ENCODE peak calls at places on chromosomes 7 and 10, in four cellular contexts. One of them, this sample, is unnamed.

GRCh38 chr10:113911113-113911512 is 56.7 kb downstream of the NHLRC2 start:
- DNase-seq in GM12878: no peak
- DNase-seq in K562: no peak
- DNase-seq in HepG2: no peak
- DNase-seq in this sample: no peak

GRCh38 chr10:133528296-133528844 is 1.2 kb downstream of the CYP2E1 start:
- DNase-seq in GM12878: no peak
- DNase-seq in K562: no peak
- DNase-seq in HepG2: no peak
- DNase-seq in this sample: no peak

GRCh38 chr10:117370205-117370604 is 5.0 kb downstream of the PDZD8 start:
- DNase-seq in GM12878: no peak
- DNase-seq in K562: no peak
- DNase-seq in HepG2: no peak
- DNase-seq in this sample: no peak

GRCh38 chr7:112449353-112449752 is 907 bp upstream of the IFRD1 start:
- DNase-seq in GM12878: no peak
- DNase-seq in K562: peak; percentile 22
- DNase-seq in HepG2: peak; percentile 60
- DNase-seq in this sample: peak; percentile 24

GRCh38 chr10:50554381-50554994 is 69.3 kb downstream of the SGMS1 start:
- DNase-seq in GM12878: no peak
- DNase-seq in K562: peak; percentile 36
- DNase-seq in HepG2: no peak
- DNase-seq in this sample: no peak

GRCh38 chr10:50917486-50917885 is 32.1 kb upstream of the A1CF start:
- DNase-seq in GM12878: no peak
- DNase-seq in K562: no peak
- DNase-seq in HepG2: no peak
- DNase-seq in this sample: no peak

GRCh38 chr10:71766717-71767419 is 6.5 kb downstream of the VSIR start:
- DNase-seq in GM12878: no peak
- DNase-seq in K562: peak; percentile 48
- DNase-seq in HepG2: peak; percentile 92
- DNase-seq in this sample: peak; percentile 98

GRCh38 chr7:129989466-129989865 is 36.7 kb upstream of the UBE2H start:
- DNase-seq in GM12878: peak; percentile 53
- DNase-seq in K562: no peak
- DNase-seq in HepG2: no peak
- DNase-seq in this sample: no peak

GRCh38 chr7:26379711-26380110 is 88.0 kb downstream of the SNX10 start:
- DNase-seq in GM12878: no peak
- DNase-seq in K562: no peak
- DNase-seq in HepG2: no peak
- DNase-seq in this sample: no peak

GRCh38 chr7:2452074-2452507 is 24.1 kb downstream of the GRIFIN start:
- DNase-seq in GM12878: no peak
- DNase-seq in K562: no peak
- DNase-seq in HepG2: peak; percentile 20
- DNase-seq in this sample: no peak

GRCh38 chr7:17336168-17336567 is 37.7 kb downstream of the AHR start:
- DNase-seq in GM12878: no peak
- DNase-seq in K562: no peak
- DNase-seq in HepG2: no peak
- DNase-seq in this sample: no peak

GRCh38 chr10:109475704-109476103 is 447.6 kb downstream of the XPNPEP1 start:
- DNase-seq in GM12878: no peak
- DNase-seq in K562: no peak
- DNase-seq in HepG2: no peak
- DNase-seq in this sample: no peak

GRCh38 chr10:43237128-43237527 is 29.7 kb downstream of the RASGEF1A start:
- DNase-seq in GM12878: no peak
- DNase-seq in K562: no peak
- DNase-seq in HepG2: no peak
- DNase-seq in this sample: no peak

GRCh38 chr7:139354729-139355128 is 5.0 kb upstream of the LUC7L2 start:
- DNase-seq in GM12878: no peak
- DNase-seq in K562: no peak
- DNase-seq in HepG2: no peak
- DNase-seq in this sample: no peak

GRCh38 chr7:107166702-107167426 is 1.9 kb upstream of the HBP1 start:
- DNase-seq in GM12878: no peak
- DNase-seq in K562: no peak
- DNase-seq in HepG2: no peak
- DNase-seq in this sample: no peak

GRCh38 chr7:156176039-156176438 is 363.8 kb upstream of the SHH start:
- DNase-seq in GM12878: no peak
- DNase-seq in K562: no peak
- DNase-seq in HepG2: no peak
- DNase-seq in this sample: no peak

GRCh38 chr10:15588635-15589081 is 131.1 kb downstream of the ITGA8 start:
- DNase-seq in GM12878: no peak
- DNase-seq in K562: no peak
- DNase-seq in HepG2: no peak
- DNase-seq in this sample: no peak

GRCh38 chr10:5643356-5643755 is 23.0 kb downstream of the ASB13 start:
- DNase-seq in GM12878: no peak
- DNase-seq in K562: no peak
- DNase-seq in HepG2: no peak
- DNase-seq in this sample: no peak

GRCh38 chr7:99267530-99268360 is 4.9 kb upstream of the MYH16 start:
- DNase-seq in GM12878: no peak
- DNase-seq in K562: no peak
- DNase-seq in HepG2: peak; percentile 85
- DNase-seq in this sample: peak; percentile 91

GRCh38 chr7:26813426-26813825 is 51.0 kb downstream of the SKAP2 start:
- DNase-seq in GM12878: no peak
- DNase-seq in K562: no peak
- DNase-seq in HepG2: peak; percentile 64
- DNase-seq in this sample: peak; percentile 62

GRCh38 chr7:148434181-148434769 is 156.3 kb upstream of the C7orf33 start:
- DNase-seq in GM12878: no peak
- DNase-seq in K562: no peak
- DNase-seq in HepG2: no peak
- DNase-seq in this sample: no peak

DNA sequence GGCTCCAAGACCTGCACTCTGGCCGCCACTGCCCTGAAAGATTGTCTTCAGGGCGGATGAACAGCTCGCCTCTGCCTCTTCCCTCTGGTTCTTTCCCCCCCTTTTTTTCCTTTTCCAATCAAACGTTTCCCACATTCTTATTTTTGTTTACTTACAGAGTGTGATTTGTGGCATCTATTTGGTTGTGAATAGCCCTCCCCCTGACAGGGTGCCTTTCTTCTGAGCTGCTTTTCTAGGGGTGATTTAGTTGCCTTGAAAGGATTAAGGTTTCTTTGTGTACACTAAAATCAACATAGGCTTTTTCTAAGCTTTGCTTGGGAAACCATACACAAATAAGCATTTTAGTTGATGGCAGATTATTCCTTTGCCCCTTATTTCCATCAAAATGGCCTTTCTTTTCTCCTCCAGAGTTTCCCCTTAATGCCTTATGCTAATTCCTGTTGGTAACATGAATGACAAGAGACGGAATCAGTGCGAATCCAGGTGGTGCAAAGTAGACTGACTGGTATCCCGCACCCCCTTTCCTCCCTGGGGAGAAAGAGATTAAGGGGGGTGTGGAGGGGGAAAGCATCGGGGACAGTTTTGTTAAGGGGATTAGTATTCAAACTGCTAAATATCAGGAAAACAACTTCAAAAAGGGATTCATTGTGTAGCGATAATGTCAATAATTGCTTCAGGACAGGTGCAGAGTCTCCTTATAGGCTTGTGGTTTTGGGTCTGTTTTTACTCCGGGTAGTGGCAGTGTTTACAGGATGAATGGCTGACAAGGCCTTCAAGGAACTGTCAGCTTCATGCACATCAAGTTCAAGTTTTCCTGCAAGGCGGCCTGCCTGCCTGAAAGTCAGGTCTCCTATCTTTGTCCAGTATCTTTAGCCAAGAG is 431.6 kb upstream of the GALNT17 start:
- DNase-seq in GM12878: no peak
- DNase-seq in K562: no peak
- DNase-seq in HepG2: no peak
- DNase-seq in this sample: no peak
- H3K4me3 ChIP-seq in GM12878: peak overlapping the region; percentile 37
- H3K4me3 ChIP-seq in K562: no peak overlapping the region
- H3K4me3 ChIP-seq in HepG2: no peak overlapping the region
- H3K4me3 ChIP-seq in this sample: no peak overlapping the region

GRCh38 chr7:157560258-157560654 is 223.5 kb downstream of the DNAJB6 start:
- DNase-seq in GM12878: no peak
- DNase-seq in K562: no peak
- DNase-seq in HepG2: no peak
- DNase-seq in this sample: no peak

GRCh38 chr7:157559596-157560257 is 222.9 kb downstream of the DNAJB6 start:
- DNase-seq in GM12878: no peak
- DNase-seq in K562: no peak
- DNase-seq in HepG2: peak; percentile 41
- DNase-seq in this sample: no peak

GRCh38 chr7:157561816-157562410 is 225.1 kb downstream of the DNAJB6 start:
- DNase-seq in GM12878: no peak
- DNase-seq in K562: no peak
- DNase-seq in HepG2: no peak
- DNase-seq in this sample: no peak

GRCh38 chr7:157561523-157561785 is 224.7 kb downstream of the DNAJB6 start:
- DNase-seq in GM12878: no peak
- DNase-seq in K562: no peak
- DNase-seq in HepG2: no peak
- DNase-seq in this sample: no peak

DNA sequence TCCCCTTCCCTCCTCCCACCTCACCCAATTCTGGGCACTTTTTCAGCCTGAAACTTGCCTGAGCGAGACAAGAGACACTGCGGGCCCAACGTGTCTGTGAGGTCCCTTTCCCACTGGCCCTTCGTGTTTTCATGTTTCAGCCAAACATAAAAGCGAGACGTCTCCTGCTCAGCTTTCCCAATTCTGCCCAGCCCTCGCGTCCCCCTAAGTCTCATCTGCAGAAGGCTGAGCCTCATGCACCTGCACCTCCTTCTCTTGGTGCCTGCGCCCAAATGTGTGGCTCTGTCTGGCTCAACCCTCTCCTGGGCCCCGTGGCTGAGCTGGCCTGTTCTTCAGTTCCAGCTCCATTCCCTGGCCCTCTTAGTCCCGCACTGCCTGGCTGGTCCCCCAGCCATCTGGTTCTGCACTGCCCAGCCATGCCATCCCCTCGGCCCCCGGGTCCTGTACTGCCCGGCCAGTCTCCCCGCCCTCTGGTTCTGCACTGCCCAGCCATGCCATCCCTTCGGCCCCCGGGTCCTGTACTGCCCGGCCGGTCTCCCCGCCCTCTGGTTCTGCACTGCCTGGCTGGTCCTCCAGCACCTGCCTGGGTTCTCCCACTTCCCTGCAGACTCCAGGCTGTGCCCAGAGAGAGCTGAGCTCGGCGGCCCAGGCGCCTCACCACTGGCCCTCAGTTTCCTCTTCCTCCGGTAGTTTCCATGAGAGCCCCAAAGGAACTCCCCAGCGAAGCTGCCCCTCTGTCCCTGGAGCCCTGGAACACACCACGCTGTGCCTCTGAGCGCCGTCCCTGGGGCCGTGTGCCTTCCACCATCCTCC is 224.1 kb downstream of the DNAJB6 start:
- DNase-seq in GM12878: no peak
- DNase-seq in K562: no peak
- DNase-seq in HepG2: no peak
- DNase-seq in this sample: no peak
- TF ChIP-seq POLR2AphosphoS2 in GM12878: no peak
- TF ChIP-seq POLR2AphosphoS2 in K562: no peak
- TF ChIP-seq POLR2AphosphoS2 in HepG2: no peak
- TF ChIP-seq POLR2AphosphoS2 in this sample: no peak

GRCh38 chr10:4241724-4242345 is 456.8 kb upstream of the KLF6 start:
- DNase-seq in GM12878: no peak
- DNase-seq in K562: no peak
- DNase-seq in HepG2: no peak
- DNase-seq in this sample: no peak

GRCh38 chr10:4242561-4243035 is 457.6 kb upstream of the KLF6 start:
- DNase-seq in GM12878: no peak
- DNase-seq in K562: no peak
- DNase-seq in HepG2: no peak
- DNase-seq in this sample: no peak

GRCh38 chr10:4240641-4241197 is 455.7 kb upstream of the KLF6 start:
- DNase-seq in GM12878: no peak
- DNase-seq in K562: no peak
- DNase-seq in HepG2: no peak
- DNase-seq in this sample: no peak

GRCh38 chr10:4243169-4243568 is 458.2 kb upstream of the KLF6 start:
- DNase-seq in GM12878: no peak
- DNase-seq in K562: no peak
- DNase-seq in HepG2: no peak
- DNase-seq in this sample: no peak

GRCh38 chr10:4243651-4244050 is 458.6 kb upstream of the KLF6 start:
- DNase-seq in GM12878: no peak
- DNase-seq in K562: no peak
- DNase-seq in HepG2: no peak
- DNase-seq in this sample: peak; percentile 33
- H3K4me3 ChIP-seq in GM12878: no peak overlapping the region
- H3K4me3 ChIP-seq in K562: no peak overlapping the region
- H3K4me3 ChIP-seq in HepG2: no peak overlapping the region
- H3K4me3 ChIP-seq in this sample: no peak overlapping the region

GRCh38 chr7:71349583-71350481 is 217.9 kb downstream of the GALNT17 start:
- DNase-seq in GM12878: no peak
- DNase-seq in K562: no peak
- DNase-seq in HepG2: no peak
- DNase-seq in this sample: no peak

GRCh38 chr7:71343821-71344341 is 211.9 kb downstream of the GALNT17 start:
- DNase-seq in GM12878: no peak
- DNase-seq in K562: no peak
- DNase-seq in HepG2: no peak
- DNase-seq in this sample: no peak

GRCh38 chr7:71350680-71351079 is 218.7 kb downstream of the GALNT17 start:
- DNase-seq in GM12878: no peak
- DNase-seq in K562: no peak
- DNase-seq in HepG2: no peak
- DNase-seq in this sample: no peak

GRCh38 chr7:71345485-71345884 is 213.5 kb downstream of the GALNT17 start:
- DNase-seq in GM12878: no peak
- DNase-seq in K562: no peak
- DNase-seq in HepG2: no peak
- DNase-seq in this sample: no peak

DNA sequence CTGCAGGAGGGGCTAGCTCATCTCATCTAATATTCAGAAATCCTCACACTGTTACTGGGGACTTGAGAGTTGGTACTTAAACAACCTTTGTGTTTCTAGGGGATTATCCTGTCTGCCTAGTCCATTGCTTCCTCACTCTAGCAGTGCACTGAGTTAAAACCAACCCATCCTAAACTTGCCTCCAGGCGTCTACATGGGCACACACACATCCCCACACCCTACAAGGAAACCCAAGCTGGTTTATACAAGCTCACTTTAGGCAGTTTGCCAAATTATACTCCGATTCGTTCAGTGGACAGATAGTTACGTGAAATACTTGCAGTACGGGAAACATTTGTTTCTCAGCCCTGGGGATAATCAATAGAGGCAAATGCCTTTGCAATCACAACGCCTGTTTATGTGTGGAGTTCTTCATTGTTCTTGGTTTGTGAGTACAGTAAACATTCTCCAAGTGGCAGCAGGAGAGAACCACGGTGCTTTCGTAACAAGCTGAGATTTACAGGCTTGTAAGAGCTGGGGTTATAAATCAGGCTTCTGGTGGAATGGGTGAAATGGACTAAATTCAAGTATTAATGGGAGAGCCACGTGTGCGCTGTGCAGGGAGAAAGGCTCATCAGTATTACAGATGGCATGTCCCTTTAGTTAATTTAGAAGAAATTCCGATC is 216.9 kb downstream of the GALNT17 start:
- DNase-seq in GM12878: no peak
- DNase-seq in K562: no peak
- DNase-seq in HepG2: no peak
- DNase-seq in this sample: no peak
- TF ChIP-seq POLR2AphosphoS2 in GM12878: no peak
- TF ChIP-seq POLR2AphosphoS2 in K562: no peak
- TF ChIP-seq POLR2AphosphoS2 in HepG2: no peak
- TF ChIP-seq POLR2AphosphoS2 in this sample: no peak